ENCODE peak calls at places on chromosomes 13 and 19, in eight cellular contexts. S, D, Q, H, A, C, K and N are unnamed samples. For H3K27me3, the result is how much of the 10 kb centered on the place peaks cover.

GRCh38 chr19:30148803-30149202 is 206.8 kb downstream of the URI1 start:
- DNase-seq in C (no peak), K (no peak), H (no peak), S (no peak), D (no peak), Q (no peak), A (no peak), N (no peak)

GRCh38 chr19:9061879-9062278 is 25.0 kb upstream of the OR1M1 start:
- DNase-seq in D (no peak), K (no peak), S (no peak), H (no peak), Q (no peak), C (no peak), A (no peak), N (no peak)

GRCh38 chr19:2330632-2331284 is 2.3 kb downstream of the SPPL2B start:
- DNase-seq in D (no peak), K (no peak), C (no peak), Q (peak), A (peak), S (no peak), H (no peak), N (no peak)

GRCh38 chr19:29927944-29928669 is 13.9 kb upstream of the URI1 start:
- DNase-seq in K (no peak), Q (no peak), S (no peak), H (no peak), A (no peak), D (no peak), C (no peak), N (no peak)

GRCh38 chr13:77985866-77986636 is 67.4 kb upstream of the EDNRB start:
- DNase-seq in K (no peak), C (no peak), A (no peak), Q (no peak), D (no peak), H (no peak), S (no peak), N (no peak)

GRCh38 chr19:19053508-19054314 is 10.1 kb upstream of the SLC25A42 start:
- DNase-seq in D (peak), S (peak), Q (peak), A (peak), K (no peak), C (peak), H (peak), N (peak)

GRCh38 chr13:35349673-35350278 is 126.7 kb downstream of the MAB21L1 start:
- DNase-seq in A (no peak), Q (no peak), K (no peak), C (no peak), S (no peak), H (no peak), D (no peak), N (no peak)

GRCh38 chr13:70613295-70613694 is 505.0 kb upstream of the KLHL1 start:
- DNase-seq in D (no peak), K (no peak), C (no peak), H (no peak), Q (no peak), S (no peak), A (no peak), N (no peak)

GRCh38 chr13:95842898-95843297 is 166.0 kb downstream of the DNAJC3 start:
- DNase-seq in A (no peak), C (no peak), D (no peak), H (no peak), S (no peak), K (no peak), Q (no peak), N (no peak)

GRCh38 chr13:33319859-33320258 is 34.3 kb upstream of the STARD13 start:
- DNase-seq in K (no peak), S (no peak), D (no peak), Q (no peak), A (no peak), C (no peak), H (no peak), N (no peak)

GRCh38 chr13:41916173-41916954 is 44.5 kb downstream of the VWA8 start:
- DNase-seq in S (peak), Q (no peak), A (no peak), C (no peak), K (no peak), D (no peak), H (peak), N (no peak)

GRCh38 chr19:5918463-5919079 is 4.5 kb downstream of the CAPS start:
- DNase-seq in H (no peak), K (no peak), D (no peak), Q (no peak), C (no peak), A (no peak), S (no peak), N (no peak)

GRCh38 chr13:40401911-40402776 is 264.3 kb downstream of the FOXO1 start:
- DNase-seq in H (no peak), A (peak), Q (peak), D (peak), K (peak), S (no peak), C (peak), N (no peak)

GRCh38 chr13:110340812-110341444 is 33.8 kb downstream of the COL4A2 start:
- DNase-seq in Q (peak), D (peak), H (peak), K (no peak), A (peak), S (peak), C (peak), N (peak)

GRCh38 chr13:67520886-67521285 is 290.8 kb upstream of the PCDH9 start:
- DNase-seq in D (no peak), A (no peak), Q (no peak), H (no peak), C (no peak), K (no peak), S (no peak), N (no peak)

GRCh38 chr13:47188802-47189201 is 291.9 kb upstream of the HTR2A start:
- DNase-seq in H (no peak), D (no peak), C (no peak), K (no peak), Q (no peak), S (no peak), A (no peak), N (no peak)

GRCh38 chr13:111420113-111420876 is 99.9 kb downstream of the TEX29 start:
- DNase-seq in A (no peak), H (no peak), C (no peak), D (no peak), Q (no peak), K (no peak), S (no peak), N (no peak)

GRCh38 chr13:111421216-111421615 is 100.8 kb downstream of the TEX29 start:
- DNase-seq in D (no peak), K (no peak), C (no peak), S (no peak), Q (no peak), H (no peak), A (no peak), N (no peak)

GRCh38 chr13:111415765-111416164 is 95.3 kb downstream of the TEX29 start:
- DNase-seq in K (no peak), H (no peak), A (no peak), D (no peak), Q (no peak), S (no peak), C (no peak), N (no peak)

GRCh38 chr13:111415216-111415615 is 94.8 kb downstream of the TEX29 start:
- DNase-seq in A (no peak), K (no peak), D (no peak), S (no peak), C (no peak), H (no peak), Q (no peak), N (no peak)

GRCh38 chr13:111418101-111418500 is 97.7 kb downstream of the TEX29 start:
- DNase-seq in K (no peak), H (no peak), S (no peak), D (no peak), Q (no peak), A (no peak), C (no peak), N (no peak)
- H3K27ac ChIP-seq in K (no peak), H (no peak), S (no peak), D (no peak), Q (no peak), A (no peak), C (no peak), N (no peak)

GRCh38 chr13:79405501-79405830 is 589 bp downstream of the RBM26 start:
- DNase-seq in Q (no peak), C (no peak), S (no peak), H (no peak), A (no peak), K (no peak), D (no peak), N (no peak)

GRCh38 chr13:79405831-79406596 is at the start of gene RBM26:
- DNase-seq in K (peak), S (peak), D (peak), H (peak), Q (peak), A (peak), C (peak), N (peak)

GRCh38 chr13:79409828-79410227 is 3.8 kb upstream of the RBM26 start:
- DNase-seq in C (no peak), Q (no peak), K (no peak), H (no peak), S (no peak), D (no peak), A (no peak), N (no peak)

GRCh38 chr13:79406597-79406908 is 498 bp upstream of the RBM26 start:
- DNase-seq in K (no peak), Q (no peak), C (no peak), H (no peak), S (no peak), A (no peak), D (no peak), N (no peak)

DNA sequence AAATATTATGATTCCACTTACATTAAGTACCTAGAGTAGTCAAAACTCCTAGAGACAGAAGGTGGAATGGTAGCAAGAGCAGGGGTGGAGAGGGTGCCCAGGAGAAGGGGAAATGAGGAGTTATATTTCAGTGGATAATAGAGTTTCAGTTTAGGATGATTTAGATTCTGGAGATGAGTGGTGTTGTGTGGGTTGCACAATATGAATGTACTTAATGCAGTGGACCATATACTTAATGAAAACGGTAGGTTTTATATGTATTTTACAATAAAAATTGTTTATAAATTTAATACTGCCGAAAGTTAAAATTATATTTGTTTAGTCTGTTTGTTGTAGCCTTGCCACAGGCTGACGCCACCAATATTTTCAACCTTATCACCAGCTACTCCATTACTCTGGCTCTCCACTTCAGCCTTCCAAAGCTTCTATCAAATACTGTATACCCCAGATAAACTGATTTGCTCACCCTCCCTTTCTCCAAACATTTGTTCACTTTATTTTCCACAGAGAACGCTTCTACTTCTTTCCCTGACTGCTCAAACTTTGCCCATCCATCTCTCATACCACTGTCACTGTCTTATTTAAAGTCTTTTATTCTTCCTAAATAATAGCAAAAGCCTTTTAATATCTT is 1.4 kb upstream of the RBM26 start:
- DNase-seq in Q (no peak), S (no peak), D (no peak), C (no peak), K (no peak), A (no peak), H (no peak), N (no peak)
- H3K4me3 ChIP-seq in Q (no peak), S (no peak), D (peak), C (no peak), K (peak), A (peak), H (no peak), N (peak)

GRCh38 chr19:40217921-40218890 is at the start of gene TTC9B:
- DNase-seq in Q (no peak), A (no peak), D (no peak), K (no peak), S (peak), C (no peak), H (peak), N (peak)

GRCh38 chr19:40220674-40221073 is 2.5 kb upstream of the TTC9B start:
- DNase-seq in K (no peak), A (no peak), H (no peak), Q (no peak), D (no peak), S (no peak), C (no peak), N (no peak)

GRCh38 chr19:40221858-40222619 is 3.9 kb upstream of the TTC9B start:
- DNase-seq in D (no peak), C (peak), H (peak), K (peak), S (peak), A (peak), Q (peak), N (peak)

GRCh38 chr19:40217027-40217810 is 965 bp downstream of the TTC9B start:
- DNase-seq in D (peak), A (peak), K (no peak), S (no peak), C (no peak), H (no peak), Q (peak), N (peak)

GRCh38 chr19:40219721-40220276 is 1.6 kb upstream of the TTC9B start:
- DNase-seq in Q (no peak), K (no peak), H (no peak), A (no peak), S (no peak), D (no peak), C (no peak), N (no peak)
- H3K27me3 ChIP-seq in Q (half or more), K (under half), H (under half), A (under half), S (under half), D (under half), C (under half), N (under half)

DNA sequence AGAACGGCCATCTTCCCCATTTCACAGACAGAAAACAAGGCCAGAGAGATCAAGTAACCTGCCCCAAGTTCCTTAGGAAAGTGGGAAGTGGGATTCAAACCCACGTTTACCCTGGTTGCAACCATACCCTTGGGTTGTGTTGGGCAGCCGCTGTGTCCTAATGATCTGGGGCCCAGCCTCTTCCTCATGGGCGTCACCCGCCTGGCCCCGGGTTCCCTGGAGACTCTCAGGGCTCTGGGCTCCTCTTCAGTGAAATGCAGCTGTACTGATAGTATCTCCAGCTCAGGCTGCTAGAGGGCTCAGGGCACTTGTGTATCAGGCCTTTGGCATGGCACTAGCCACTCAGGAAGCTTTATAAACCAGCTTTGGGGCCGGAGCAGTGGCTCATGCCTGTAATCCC is 9.8 kb downstream of the TMED1 start:
- DNase-seq in A (no peak), S (no peak), C (no peak), Q (no peak), D (no peak), H (no peak), K (no peak), N (no peak)
- H3K27ac ChIP-seq in A (no peak), S (peak), C (no peak), Q (no peak), D (no peak), H (no peak), K (no peak), N (no peak)

GRCh38 chr19:21833733-21834132 is 2.2 kb downstream of the ZNF43 start:
- DNase-seq in S (no peak), K (no peak), A (no peak), H (no peak), D (no peak), C (no peak), Q (no peak), N (no peak)
- H3K4me3 ChIP-seq in S (no peak), K (no peak), A (no peak), H (no peak), D (no peak), C (no peak), Q (no peak), N (no peak)